ENCODE peak calls at places on chromosomes 1 and 21, in four cellular contexts. P is brain microvascular endothelial cell, B is left ventricle myocardium inferior, G is Caco-2. T is an unnamed sample.

GRCh38 chr21:36156815-36157670 is at the start of gene DOP1B:
- DNase-seq in P (no peak), G (no peak), B (peak; percentile 21), T (no peak)

GRCh38 chr1:3963554-3963953 is 63.5 kb upstream of the C1orf174 start:
- DNase-seq in G (no peak), B (no peak), P (no peak), T (no peak)

GRCh38 chr1:32759997-32760623 is 57.0 kb downstream of the YARS1 start:
- DNase-seq in G (peak; percentile 97), B (no peak), P (no peak), T (peak; percentile 95)

GRCh38 chr1:53526451-53527101 is 67.4 kb downstream of the DMRTB1 start:
- DNase-seq in B (peak; percentile 58), P (peak; percentile 77), G (peak; percentile 43), T (no peak)

GRCh38 chr1:175678471-175678870 is 64.9 kb downstream of the TNR start:
- DNase-seq in B (no peak), P (no peak), G (no peak), T (no peak)

GRCh38 chr1:46221749-46222148 is 18.6 kb downstream of the LURAP1 start:
- DNase-seq in P (no peak), B (peak; percentile 20), G (no peak), T (no peak)

GRCh38 chr1:205920159-205920558 is 23.1 kb downstream of the SLC26A9 start:
- DNase-seq in P (peak; percentile 24), G (no peak), B (peak; percentile 61), T (no peak)

GRCh38 chr1:212520299-212520698 is 87.6 kb downstream of the NENF start:
- DNase-seq in G (no peak), B (no peak), P (no peak), T (no peak)

GRCh38 chr1:119331915-119332314 is 36.7 kb upstream of the HAO2 start:
- DNase-seq in P (no peak), B (no peak), G (no peak), T (no peak)

GRCh38 chr1:162757476-162757875 is 33.0 kb upstream of the HSD17B7 start:
- DNase-seq in P (no peak), G (no peak), B (no peak), T (no peak)

GRCh38 chr1:12040457-12041051 is 21.3 kb downstream of the MIIP start:
- DNase-seq in G (no peak), P (peak; percentile 36), B (no peak), T (peak; percentile 18)

GRCh38 chr1:196527941-196528340 is 80.3 kb downstream of the KCNT2 start:
- DNase-seq in P (no peak), G (no peak), B (no peak), T (no peak)

GRCh38 chr1:110916669-110917306 is 43.8 kb downstream of the CD53 start:
- DNase-seq in G (no peak), P (peak; percentile 14), B (no peak), T (peak; percentile 67)

GRCh38 chr1:211279340-211279739 is 20.2 kb downstream of the RCOR3 start:
- DNase-seq in P (no peak), B (no peak), G (no peak), T (no peak)

GRCh38 chr1:115671176-115672062 is 29.6 kb downstream of the VANGL1 start:
- DNase-seq in B (no peak), G (peak; percentile 54), P (peak; percentile 58), T (peak; percentile 95)

GRCh38 chr1:28115267-28115666 is 26.9 kb upstream of the EYA3 start:
- DNase-seq in B (no peak), P (no peak), G (no peak), T (peak; percentile 49)

GRCh38 chr1:180911640-180912161 is 996 bp upstream of the KIAA1614 start:
- DNase-seq in B (no peak), G (no peak), P (no peak), T (no peak)

GRCh38 chr1:161044535-161044907 is 1.3 kb downstream of the USF1 start:
- DNase-seq in P (no peak), B (no peak), G (no peak), T (no peak)

GRCh38 chr1:63703661-63704060 is 70.2 kb upstream of the ROR1 start:
- DNase-seq in P (no peak), B (no peak), G (no peak), T (no peak)

GRCh38 chr1:46278807-46279206 is 24.6 kb downstream of the LRRC41 start:
- DNase-seq in G (no peak), P (no peak), B (no peak), T (peak; percentile 46)

GRCh38 chr1:85628791-85629531 is 48.4 kb downstream of the CCN1 start:
- DNase-seq in G (no peak), P (peak; percentile 88), B (peak; percentile 52), T (peak; percentile 58)

GRCh38 chr1:14190508-14190907 is 408.0 kb upstream of the KAZN start:
- DNase-seq in B (no peak), G (peak; percentile 2), P (no peak), T (peak; percentile 91)

GRCh38 chr1:182890927-182891610 is 51.9 kb downstream of the DHX9 start:
- DNase-seq in B (no peak), G (no peak), P (no peak), T (no peak)

GRCh38 chr1:232169436-232169835 is 460.5 kb downstream of the SIPA1L2 start:
- DNase-seq in G (no peak), B (no peak), P (no peak), T (no peak)

GRCh38 chr1:53372501-53372951 is 44.7 kb upstream of the LRP8 start:
- DNase-seq in B (no peak), G (no peak), P (no peak), T (no peak)

GRCh38 chr1:39615086-39615662 is 24.3 kb downstream of the HEYL start:
- DNase-seq in G (no peak), P (no peak), B (no peak), T (no peak)

GRCh38 chr1:96834986-96835385 is 113.4 kb downstream of the PTBP2 start:
- DNase-seq in B (no peak), P (no peak), G (no peak), T (no peak)

GRCh38 chr1:47838562-47839459 is 158.4 kb downstream of the TRABD2B start:
- DNase-seq in B (no peak), G (no peak), P (no peak), T (no peak)

GRCh38 chr1:204763773-204764427 is 78.4 kb upstream of the LRRN2 start:
- DNase-seq in P (peak; percentile 40), G (peak; percentile 66), B (peak; percentile 59), T (peak; percentile 74)

GRCh38 chr1:200893411-200893901 is 1.2 kb upstream of the INAVA start:
- DNase-seq in P (no peak), B (no peak), G (peak; percentile 75), T (no peak)

GRCh38 chr21:32889596-32889995 is 118.0 kb upstream of the PAXBP1 start:
- DNase-seq in P (no peak), G (no peak), B (no peak), T (peak; percentile 3)

GRCh38 chr1:15578921-15579682 is 5.7 kb downstream of the AGMAT start:
- DNase-seq in B (no peak), G (no peak), P (no peak), T (no peak)

DNA sequence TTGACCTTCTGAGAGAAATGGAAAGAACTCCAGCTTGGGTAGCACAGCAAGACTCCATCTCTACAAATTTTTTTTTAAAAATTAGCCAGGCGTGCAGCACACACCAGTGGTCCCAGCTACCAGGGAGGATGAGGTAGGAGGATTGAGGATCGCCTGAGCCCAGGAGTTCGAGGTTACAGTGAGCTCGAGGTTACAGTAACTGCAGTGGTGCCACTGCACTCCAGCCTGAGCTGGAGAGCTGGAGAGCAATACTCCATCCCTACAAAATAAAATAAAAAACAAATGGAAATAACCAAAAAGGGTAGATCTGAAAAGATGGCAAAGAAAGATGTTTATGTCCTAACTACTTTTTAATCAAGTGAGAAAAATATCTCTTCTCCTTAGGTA is 14.5 kb downstream of the POGZ start:
- DNase-seq in P (no peak), G (no peak), B (no peak), T (no peak)
- H3K4me3 ChIP-seq in P (no peak overlapping the region), G (no peak overlapping the region), B (no peak overlapping the region), T (no peak overlapping the region)

GRCh38 chr21:42540396-42540795 is 26.7 kb downstream of the SLC37A1 start:
- DNase-seq in B (no peak), G (no peak), P (no peak), T (no peak)

GRCh38 chr21:42538479-42539275 is 25.0 kb downstream of the SLC37A1 start:
- DNase-seq in B (no peak), G (no peak), P (no peak), T (no peak)

GRCh38 chr21:42541174-42541573 is 27.5 kb downstream of the SLC37A1 start:
- DNase-seq in P (no peak), G (no peak), B (no peak), T (no peak)

GRCh38 chr21:42539342-42539741 is 25.7 kb downstream of the SLC37A1 start:
- DNase-seq in B (no peak), G (no peak), P (no peak), T (no peak)

DNA sequence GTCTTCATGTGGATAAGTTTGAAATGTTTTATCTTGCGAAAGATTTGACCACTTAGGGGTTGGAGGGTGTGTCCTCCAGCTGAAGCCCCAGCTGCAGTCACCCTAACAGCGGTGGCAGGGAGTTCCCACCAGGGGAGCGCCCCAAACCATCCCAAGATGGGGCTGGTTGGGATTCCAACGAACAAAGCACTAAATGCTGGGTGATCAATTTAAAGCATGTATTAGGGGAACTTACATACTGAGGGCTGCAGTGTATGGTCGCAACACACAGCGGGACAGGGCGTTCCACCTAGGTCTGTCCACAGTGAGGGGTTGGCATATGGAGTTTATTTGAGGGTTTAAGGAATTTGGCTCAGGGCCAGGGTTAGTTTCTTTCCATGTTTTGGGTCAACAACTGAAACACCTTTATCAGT is 26.3 kb downstream of the SLC37A1 start:
- DNase-seq in G (peak; percentile 39), P (no peak), B (no peak), T (no peak)
- TF ChIP-seq CTCF in G (peak; percentile 27), P (peak; percentile 34), B (no peak), T (no peak)

GRCh38 chr1:202909494-202909893 is 17.5 kb downstream of the KLHL12 start:
- DNase-seq in P (no peak), G (no peak), B (no peak), T (no peak)
- H3K36me3 ChIP-seq in P (peaks cover 48% of the 10 kb centered on the region), G (no peaks in the 10 kb centered on the region), B (peaks cover 89% of the 10 kb centered on the region), T (peaks cover 14% of the 10 kb centered on the region)

GRCh38 chr1:94244816-94245215 is 7.4 kb upstream of the ARHGAP29 start:
- DNase-seq in G (no peak), B (no peak), P (no peak), T (no peak)
- H3K4me3 ChIP-seq in G (no peak overlapping the region), B (peak overlapping the region; percentile 80), P (peak overlapping the region; percentile 81), T (no peak overlapping the region)

DNA sequence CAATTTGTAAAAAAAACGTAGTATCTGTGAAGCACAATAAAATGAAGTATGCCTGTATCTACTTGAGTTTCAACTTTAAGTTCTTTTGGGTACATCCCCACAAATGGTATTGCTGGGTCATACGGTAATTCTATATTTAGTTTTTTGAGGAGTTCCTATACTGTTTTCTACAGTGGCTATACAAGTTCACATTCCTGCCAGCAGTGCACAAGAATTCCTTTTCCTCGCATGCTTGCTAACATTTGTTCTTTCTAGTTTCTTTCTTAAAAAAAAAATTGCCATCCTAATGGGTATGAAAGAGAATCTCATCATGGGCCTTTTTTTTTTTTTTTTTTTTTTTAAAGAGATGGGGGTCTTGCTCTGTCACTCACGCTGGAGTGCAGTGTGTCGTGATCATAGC is 41.9 kb downstream of the UCK2 start:
- DNase-seq in G (no peak), P (no peak), B (no peak), T (no peak)
- TF ChIP-seq CTCF in G (no peak), P (peak; percentile 41), B (no peak), T (no peak)

DNA sequence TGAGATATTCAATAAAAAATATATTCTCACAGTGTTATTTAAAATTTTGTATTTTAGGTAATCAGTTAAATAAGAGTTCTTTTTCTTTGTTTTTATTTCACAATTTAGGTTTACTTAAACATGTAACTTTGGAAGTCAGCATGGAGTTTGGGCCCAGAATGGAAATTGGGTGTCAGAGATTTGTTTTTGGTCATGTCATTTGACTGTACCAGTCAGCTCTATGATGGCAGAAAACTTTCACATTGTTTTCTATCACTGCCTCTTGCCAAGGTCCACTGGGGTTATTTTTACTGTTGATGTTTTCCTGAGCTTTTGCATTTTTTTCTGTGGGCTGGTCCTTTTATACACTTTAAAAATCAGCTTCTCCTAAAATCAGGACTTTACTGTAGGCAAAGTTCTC is 54.4 kb downstream of the SLC30A7 start:
- DNase-seq in G (no peak), B (no peak), P (no peak), T (no peak)
- H3K36me3 ChIP-seq in G (no peaks in the 10 kb centered on the region), B (peaks cover 20% of the 10 kb centered on the region), P (no peaks in the 10 kb centered on the region), T (peaks cover 2% of the 10 kb centered on the region)